ENCODE peak calls at places on chromosomes 6 and 20, in eight cellular contexts. K, T, S, M, C, A, V and E are unnamed samples.

GRCh38 chr20:11112837-11113236 is 439.0 kb upstream of the JAG1 start:
- DNase-seq in K (no peak), T (no peak), S (no peak), V (no peak), C (no peak), A (no peak), M (no peak), E (no peak)

GRCh38 chr6:37779111-37779800 is 40.3 kb upstream of the ZFAND3 start:
- DNase-seq in S (no peak), A (no peak), T (no peak), K (no peak), M (peak; percentile 59), V (no peak), C (no peak), E (no peak)

GRCh38 chr6:157092736-157093135 is 230.6 kb downstream of the TMEM242 start:
- DNase-seq in A (no peak), S (peak; percentile 41), K (no peak), V (peak; percentile 65), M (no peak), C (no peak), T (no peak), E (no peak)

GRCh38 chr20:19775353-19776201 is 17.5 kb downstream of the RIN2 start:
- DNase-seq in V (no peak), M (peak; percentile 77), C (no peak), T (no peak), S (no peak), A (no peak), K (no peak), E (no peak)

GRCh38 chr20:13788167-13788834 is 3.5 kb downstream of the NDUFAF5 start:
- DNase-seq in S (peak; percentile 52), T (peak; percentile 54), M (no peak), K (peak; percentile 30), V (peak; percentile 77), C (peak; percentile 28), A (no peak), E (no peak)

GRCh38 chr6:156731436-156731835 is 45.7 kb upstream of the ARID1B start:
- DNase-seq in S (no peak), A (no peak), M (no peak), C (no peak), V (peak; percentile 16), T (no peak), K (no peak), E (no peak)

GRCh38 chr6:11900662-11901598 is 111.2 kb upstream of the HIVEP1 start:
- DNase-seq in M (no peak), T (no peak), V (no peak), C (peak; percentile 22), K (no peak), S (no peak), A (no peak), E (no peak)

GRCh38 chr6:143183735-143184134 is 123.0 kb downstream of the AIG1 start:
- DNase-seq in M (no peak), V (no peak), C (no peak), A (no peak), K (no peak), T (no peak), S (no peak), E (no peak)

GRCh38 chr6:155273438-155273837 is 9.6 kb downstream of the CLDN20 start:
- DNase-seq in T (no peak), V (peak; percentile 99), M (no peak), A (no peak), K (no peak), C (no peak), S (no peak), E (no peak)

GRCh38 chr6:111685506-111685905 is 79.8 kb upstream of the TRAF3IP2 start:
- DNase-seq in C (no peak), S (no peak), T (no peak), A (no peak), V (no peak), M (no peak), K (no peak), E (no peak)

GRCh38 chr6:111683749-111684267 is 78.1 kb upstream of the TRAF3IP2 start:
- DNase-seq in C (peak; percentile 27), V (peak; percentile 79), M (no peak), A (peak; percentile 50), K (peak; percentile 68), T (no peak), S (no peak), E (no peak)

GRCh38 chr6:111681856-111682255 is 76.2 kb upstream of the TRAF3IP2 start:
- DNase-seq in C (no peak), V (no peak), K (no peak), M (no peak), S (no peak), T (no peak), A (no peak), E (no peak)

GRCh38 chr6:111685058-111685457 is 79.4 kb upstream of the TRAF3IP2 start:
- DNase-seq in A (no peak), S (no peak), M (no peak), K (no peak), C (no peak), V (no peak), T (no peak), E (no peak)

GRCh38 chr6:111683126-111683525 is 77.4 kb upstream of the TRAF3IP2 start:
- DNase-seq in A (no peak), M (no peak), T (no peak), S (no peak), V (no peak), K (no peak), C (no peak), E (no peak)
- H3K27ac ChIP-seq in A (peak overlapping the region; percentile 46), M (no peak overlapping the region), T (no peak overlapping the region), S (no peak overlapping the region), V (peak overlapping the region; percentile 50), K (peak overlapping the region; percentile 47), C (peak overlapping the region; percentile 15), E (no peak overlapping the region)

DNA sequence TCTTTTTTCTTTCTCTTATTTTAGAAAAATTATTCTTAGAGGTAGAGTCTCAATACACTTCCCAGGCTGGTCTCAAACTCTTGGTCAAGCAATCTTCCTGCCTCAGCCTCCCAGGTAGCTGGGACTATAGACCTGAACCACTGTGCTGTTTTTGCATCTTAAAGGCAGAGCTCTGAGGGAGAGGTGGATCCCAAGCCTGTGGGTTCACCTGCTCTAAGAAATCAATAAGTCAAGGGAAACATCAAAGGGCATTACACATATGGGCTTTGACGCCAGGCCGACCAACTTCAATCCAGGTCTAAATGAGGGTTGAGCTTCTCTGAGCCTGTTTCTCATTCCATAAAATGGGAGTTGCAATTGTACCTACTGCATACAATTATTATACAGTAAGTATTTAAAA is 223.9 kb downstream of the LY86 start:
- DNase-seq in M (no peak), V (no peak), K (no peak), C (no peak), T (no peak), A (no peak), S (no peak), E (no peak)
- H3K27ac ChIP-seq in M (no peak overlapping the region), V (no peak overlapping the region), K (no peak overlapping the region), C (no peak overlapping the region), T (no peak overlapping the region), A (no peak overlapping the region), S (no peak overlapping the region), E (no peak overlapping the region)

GRCh38 chr20:1374246-1374645 is 18.6 kb downstream of the FKBP1A start:
- DNase-seq in K (no peak), M (no peak), V (no peak), C (no peak), A (no peak), T (no peak), S (no peak), E (no peak)
- H3K27ac ChIP-seq in K (no peak overlapping the region), M (no peak overlapping the region), V (no peak overlapping the region), C (no peak overlapping the region), A (no peak overlapping the region), T (no peak overlapping the region), S (no peak overlapping the region), E (no peak overlapping the region)

GRCh38 chr6:42405025-42405424 is 46.7 kb downstream of the TRERF1 start:
- DNase-seq in V (peak; percentile 35), C (no peak), S (no peak), K (no peak), T (no peak), A (no peak), M (no peak), E (no peak)

GRCh38 chr6:42403831-42404230 is 47.9 kb downstream of the TRERF1 start:
- DNase-seq in V (no peak), A (no peak), S (no peak), C (no peak), T (no peak), M (no peak), K (no peak), E (no peak)

GRCh38 chr6:42402184-42402583 is 49.5 kb downstream of the TRERF1 start:
- DNase-seq in A (no peak), M (no peak), V (no peak), S (no peak), C (no peak), K (no peak), T (no peak), E (no peak)

GRCh38 chr6:42404494-42404893 is 47.2 kb downstream of the TRERF1 start:
- DNase-seq in K (no peak), V (peak; percentile 47), T (no peak), A (no peak), S (no peak), M (no peak), C (no peak), E (no peak)

DNA sequence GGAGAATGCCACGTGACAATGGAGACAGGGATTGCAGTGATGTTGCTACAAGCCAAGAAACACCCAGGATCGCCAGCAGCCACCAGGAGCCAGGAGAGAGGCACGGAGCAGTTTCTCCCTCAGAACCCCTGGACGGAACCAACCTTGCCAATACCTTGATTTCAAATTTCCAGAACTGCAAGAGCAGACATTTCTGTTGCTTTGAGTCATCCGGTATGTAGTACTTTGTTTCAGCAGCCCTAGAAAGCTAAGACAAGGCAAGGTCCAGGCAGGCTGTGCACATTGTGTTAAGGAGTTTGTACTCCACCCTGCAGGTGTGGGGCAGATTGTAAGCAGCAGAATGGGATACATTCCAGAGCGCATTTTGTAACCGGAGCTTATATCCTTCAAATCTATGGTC is 48.3 kb downstream of the TRERF1 start:
- DNase-seq in C (no peak), A (no peak), M (no peak), T (no peak), K (no peak), S (no peak), V (no peak), E (no peak)
- H3K27ac ChIP-seq in C (no peak overlapping the region), A (no peak overlapping the region), M (no peak overlapping the region), T (no peak overlapping the region), K (no peak overlapping the region), S (no peak overlapping the region), V (no peak overlapping the region), E (no peak overlapping the region)